ENCODE peak calls at places on chromosome X, in eight cellular contexts. U is GM20000; I is cardiac fibroblast; V is activated naive CD4-positive, alpha-beta T cell; S is effector memory CD4-positive, alpha-beta T cell; T is smooth muscle cell of the brain vasculature; A is OCI-M1; L is H1. J is an unnamed sample.

GRCh38 chrX:131861088-131861787 is 161.9 kb upstream of the STK26 start:
- DNase-seq in V (no peak), U (no peak), L (no peak), I (no peak), A (no peak), T (no peak), S (no peak), J (no peak)

GRCh38 chrX:41176263-41176662 is 91.0 kb downstream of the USP9X start:
- DNase-seq in T (no peak), L (no peak), V (no peak), S (no peak), U (no peak), A (no peak), I (no peak), J (no peak)

GRCh38 chrX:116009871-116010710 is 160.5 kb upstream of the AGTR2 start:
- DNase-seq in T (no peak), A (peak), S (no peak), V (no peak), U (peak), L (no peak), I (no peak), J (peak)

GRCh38 chrX:109830704-109831206 is 97.7 kb upstream of the ACSL4 start:
- DNase-seq in T (no peak), S (no peak), L (no peak), I (peak), U (peak), A (no peak), V (no peak), J (peak)

GRCh38 chrX:116239944-116240391 is 69.4 kb downstream of the AGTR2 start:
- DNase-seq in A (peak), S (no peak), T (no peak), U (no peak), L (no peak), I (peak), V (no peak), J (peak)

GRCh38 chrX:48966796-48967579 is 4.7 kb downstream of the KCND1 start:
- DNase-seq in U (no peak), S (no peak), I (peak), L (no peak), V (no peak), A (no peak), T (no peak), J (no peak)

GRCh38 chrX:71603618-71604017 is 14.7 kb downstream of the CXCR3 start:
- DNase-seq in T (no peak), A (no peak), V (no peak), I (peak), S (no peak), U (no peak), L (no peak), J (no peak)

GRCh38 chrX:46326161-46326560 is 219.1 kb downstream of the ZNF674 start:
- DNase-seq in U (no peak), S (no peak), L (no peak), V (no peak), A (no peak), T (no peak), I (peak), J (no peak)

GRCh38 chrX:53284684-53285447 is 3.5 kb upstream of the IQSEC2 start:
- DNase-seq in L (peak), I (peak), T (no peak), A (peak), U (peak), V (no peak), S (peak), J (peak)

GRCh38 chrX:105328773-105329172 is 108.3 kb upstream of the TEX13A start:
- DNase-seq in T (no peak), A (no peak), L (no peak), U (no peak), S (no peak), I (peak), V (no peak), J (no peak)

GRCh38 chrX:9562851-9563250 is 98.0 kb downstream of the TBL1X start:
- DNase-seq in I (peak), L (no peak), T (peak), U (no peak), V (no peak), A (no peak), S (no peak), J (no peak)

GRCh38 chrX:101051549-101052302 is at the start of gene TRMT2B:
- DNase-seq in A (peak), U (peak), L (peak), T (peak), S (peak), V (peak), I (peak), J (peak)

GRCh38 chrX:14963447-14964236 is 90.4 kb downstream of the MOSPD2 start:
- DNase-seq in V (no peak), T (no peak), A (no peak), S (no peak), L (no peak), U (no peak), I (peak), J (no peak)

GRCh38 chrX:20032201-20032600 is 41.3 kb upstream of the BCLAF3 start:
- DNase-seq in T (no peak), S (no peak), L (no peak), A (no peak), V (no peak), U (no peak), I (no peak), J (no peak)

GRCh38 chrX:21725916-21726315 is 32.0 kb downstream of the SMPX start:
- DNase-seq in V (no peak), L (no peak), A (no peak), T (no peak), I (no peak), S (no peak), U (no peak), J (peak)

GRCh38 chrX:17859609-17860178 is 1.4 kb downstream of the RAI2 start:
- DNase-seq in A (no peak), L (no peak), T (no peak), S (no peak), V (no peak), U (no peak), I (no peak), J (no peak)

GRCh38 chrX:150984164-150984824 is 1.2 kb downstream of the HMGB3 start:
- DNase-seq in L (no peak), A (no peak), S (no peak), U (peak), V (no peak), T (no peak), I (no peak), J (no peak)

GRCh38 chrX:112642349-112642748 is 37.4 kb downstream of the LHFPL1 start:
- DNase-seq in A (peak), U (peak), T (peak), I (peak), V (no peak), L (peak), S (peak), J (peak)

GRCh38 chrX:13911581-13911980 is 94.7 kb upstream of the GPM6B start:
- DNase-seq in U (no peak), T (no peak), V (no peak), S (no peak), A (no peak), I (peak), L (no peak), J (no peak)

GRCh38 chrX:2334237-2334636 is 166.5 kb downstream of the DHRSX start:
- DNase-seq in T (no peak), U (no peak), S (no peak), I (peak), A (no peak), L (no peak), V (no peak), J (no peak)

GRCh38 chrX:154321152-154321551 is 25.6 kb downstream of the TKTL1 start:
- DNase-seq in L (no peak), A (no peak), I (no peak), T (no peak), U (no peak), S (no peak), V (no peak), J (no peak)

J was measured in MV-4-11.